ENCODE peak calls at places on chromosomes 16 and 17, in eight cellular contexts. V is hepatocyte, N is esophagus squamous epithelium, J is K562, H is thoracic aorta, M is ascending aorta, D is PC-3, R is OCI-LY7. E is an unnamed sample.
A peak's percentile ranks its signal among the peaks of the same experiment; 100 is the strongest.

GRCh38 chr17:58239987-58240386 is 1.6 kb downstream of the LPO start:
- DNase-seq in V (no peak), N (no peak), J (no peak), H (no peak), M (no peak), D (no peak), R (no peak), E (no peak)

GRCh38 chr16:89491238-89491869 is 993 bp upstream of the ANKRD11 start:
- DNase-seq in V (no peak), N (no peak), J (no peak), H (no peak), M (no peak), D (peak; percentile 3), R (peak; percentile 62), E (no peak)

GRCh38 chr16:48914070-48914469 is 304.1 kb upstream of the N4BP1 start:
- DNase-seq in V (no peak), N (no peak), J (no peak), H (no peak), M (no peak), D (no peak), R (no peak), E (no peak)

GRCh38 chr17:45396496-45397205 is 36.0 kb downstream of the ARHGAP27 start:
- DNase-seq in V (no peak), N (no peak), J (no peak), H (no peak), M (no peak), D (no peak), R (no peak), E (no peak)

GRCh38 chr17:51764387-51764971 is 394.0 kb downstream of the CA10 start:
- DNase-seq in V (peak; percentile 82), N (no peak), J (peak; percentile 54), H (no peak), M (no peak), D (peak; percentile 84), R (peak; percentile 56), E (no peak)

GRCh38 chr16:85301171-85301690 is 189.0 kb upstream of the CIBAR2 start:
- DNase-seq in V (no peak), N (no peak), J (no peak), H (no peak), M (no peak), D (no peak), R (no peak), E (no peak)

GRCh38 chr17:81387235-81388060 is 7.8 kb upstream of the BAHCC1 start:
- DNase-seq in V (peak; percentile 80), N (no peak), J (no peak), H (no peak), M (no peak), D (peak; percentile 64), R (no peak), E (no peak)

GRCh38 chr16:57761301-57761700 is 25.7 kb downstream of the KATNB1 start:
- DNase-seq in V (no peak), N (no peak), J (no peak), H (no peak), M (no peak), D (no peak), R (no peak), E (no peak)

GRCh38 chr17:73342057-73342522 is 30.3 kb upstream of the CDC42EP4 start:
- DNase-seq in V (peak; percentile 79), N (no peak), J (no peak), H (peak; percentile 21), M (peak; percentile 55), D (peak; percentile 48), R (no peak), E (no peak)

GRCh38 chr16:66568355-66568754 is 2.1 kb downstream of the CMTM1 start:
- DNase-seq in V (no peak), N (no peak), J (no peak), H (no peak), M (no peak), D (no peak), R (no peak), E (no peak)

GRCh38 chr17:5584383-5584951 is at the start of gene NLRP1:
- DNase-seq in V (peak; percentile 28), N (peak; percentile 71), J (peak; percentile 16), H (peak; percentile 83), M (peak; percentile 88), D (peak; percentile 86), R (peak; percentile 96), E (peak; percentile 96)

GRCh38 chr17:64638552-64639198 is 23.4 kb downstream of the SMURF2 start:
- DNase-seq in V (no peak), N (no peak), J (no peak), H (no peak), M (no peak), D (no peak), R (no peak), E (no peak)

GRCh38 chr16:69520800-69521602 is 44.8 kb upstream of the NFAT5 start:
- DNase-seq in V (no peak), N (no peak), J (no peak), H (no peak), M (no peak), D (no peak), R (no peak), E (no peak)

GRCh38 chr17:16820161-16820877 is 130.3 kb downstream of the CCDC144A start:
- DNase-seq in V (no peak), N (no peak), J (no peak), H (no peak), M (no peak), D (no peak), R (no peak), E (no peak)

GRCh38 chr16:53996961-53997360 is 289.6 kb downstream of the IRX3 start:
- DNase-seq in V (no peak), N (no peak), J (no peak), H (no peak), M (no peak), D (no peak), R (no peak), E (no peak)

GRCh38 chr16:53992057-53992378 is 288.1 kb downstream of the FTO start:
- DNase-seq in V (no peak), N (no peak), J (no peak), H (no peak), M (no peak), D (no peak), R (no peak), E (no peak)

GRCh38 chr16:53998024-53998810 is 288.4 kb downstream of the IRX3 start:
- DNase-seq in V (no peak), N (no peak), J (no peak), H (no peak), M (no peak), D (no peak), R (no peak), E (no peak)

GRCh38 chr16:53999123-53999522 is 287.5 kb downstream of the IRX3 start:
- DNase-seq in V (no peak), N (no peak), J (no peak), H (no peak), M (no peak), D (no peak), R (no peak), E (no peak)

DNA sequence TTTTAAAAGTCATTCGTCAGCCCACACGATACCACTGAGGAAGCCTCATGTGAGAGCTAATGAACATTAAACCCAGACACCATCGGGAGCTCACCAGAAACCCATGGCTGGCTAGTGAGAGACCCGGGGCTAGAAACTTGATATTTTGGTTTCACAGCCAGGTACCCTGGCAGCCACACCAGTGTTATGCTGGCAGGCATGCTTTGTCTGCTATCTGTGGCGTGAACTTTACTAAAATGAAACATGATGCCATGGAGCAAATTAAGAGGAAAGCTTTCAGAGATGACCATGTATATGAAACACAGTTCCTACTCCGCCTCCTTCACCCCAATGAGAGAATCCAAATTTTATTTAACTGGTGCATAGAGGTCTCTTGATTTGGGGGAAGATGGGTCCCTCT is 291.2 kb downstream of the IRX3 start:
- DNase-seq in V (no peak), N (no peak), J (no peak), H (no peak), M (no peak), D (no peak), R (no peak), E (no peak)
- H3K4me1 ChIP-seq in V (peaks cover 22% of the 10 kb centered on the region), N (peaks cover 65% of the 10 kb centered on the region), J (no peaks in the 10 kb centered on the region), H (no peaks in the 10 kb centered on the region), M (peaks cover 4% of the 10 kb centered on the region), D (no peaks in the 10 kb centered on the region), R (no peaks in the 10 kb centered on the region), E (peaks cover 18% of the 10 kb centered on the region)

GRCh38 chr17:57006040-57006439 is 28.1 kb downstream of the SCPEP1 start:
- DNase-seq in V (no peak), N (no peak), J (no peak), H (no peak), M (no peak), D (peak; percentile 23), R (peak; percentile 23), E (no peak)

GRCh38 chr17:57001541-57001940 is 23.6 kb downstream of the SCPEP1 start:
- DNase-seq in V (no peak), N (no peak), J (no peak), H (no peak), M (no peak), D (no peak), R (peak; percentile 21), E (no peak)

GRCh38 chr17:57008958-57009357 is 31.0 kb downstream of the SCPEP1 start:
- DNase-seq in V (no peak), N (no peak), J (no peak), H (no peak), M (no peak), D (no peak), R (no peak), E (no peak)

GRCh38 chr17:57002904-57003303 is 25.0 kb downstream of the SCPEP1 start:
- DNase-seq in V (no peak), N (no peak), J (no peak), H (no peak), M (no peak), D (no peak), R (no peak), E (no peak)

GRCh38 chr17:57004944-57005579 is 27.1 kb downstream of the SCPEP1 start:
- DNase-seq in V (no peak), N (no peak), J (peak; percentile 34), H (no peak), M (no peak), D (peak; percentile 51), R (peak; percentile 94), E (no peak)
- TF ChIP-seq CTCF in V (peak; percentile 17), N (peak; percentile 36), J (peak; percentile 53), H (peak; percentile 54), M (peak; percentile 59), D (peak; percentile 75), R (peak; percentile 66), E (peak; percentile 45)

GRCh38 chr17:2398188-2398587 is 2.7 kb downstream of the MNT start:
- DNase-seq in V (no peak), N (no peak), J (no peak), H (no peak), M (no peak), D (no peak), R (no peak), E (no peak)
- H3K4me1 ChIP-seq in V (peaks cover 51% of the 10 kb centered on the region), N (peaks cover 67% of the 10 kb centered on the region), J (peaks cover 87% of the 10 kb centered on the region), H (peaks cover 50% of the 10 kb centered on the region), M (peaks cover 40% of the 10 kb centered on the region), D (peaks cover 47% of the 10 kb centered on the region), R (peaks cover 46% of the 10 kb centered on the region), E (peaks cover 71% of the 10 kb centered on the region)

DNA sequence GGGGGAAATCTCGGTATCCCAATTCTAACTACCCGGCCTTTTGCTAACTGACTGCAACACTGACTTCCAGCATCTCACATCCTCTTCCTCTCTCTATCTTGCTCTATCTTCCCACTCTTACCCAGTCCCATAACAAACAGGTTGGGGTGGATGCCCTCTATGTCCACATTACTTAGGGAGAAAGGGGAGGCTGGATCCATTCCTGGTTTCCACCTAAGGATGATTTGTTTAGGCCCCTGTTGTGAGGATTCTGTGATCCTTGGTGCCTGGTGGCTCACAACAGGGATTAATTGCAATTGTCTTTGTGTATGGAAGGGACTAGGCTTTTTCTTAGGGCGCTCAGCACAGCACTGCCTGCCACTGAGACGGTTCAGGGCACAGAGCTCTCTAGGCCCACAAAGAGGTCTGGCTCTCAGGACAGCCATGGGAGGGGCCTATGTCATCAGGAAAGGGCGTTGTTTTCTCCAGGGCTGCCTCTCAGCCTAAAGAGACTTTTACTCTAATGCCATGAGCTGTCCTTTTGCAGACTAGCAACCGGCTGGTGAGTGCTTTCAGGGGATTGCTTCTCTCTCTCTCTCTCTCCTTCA is 612.1 kb upstream of the SALL1 start:
- DNase-seq in V (peak; percentile 23), N (no peak), J (no peak), H (no peak), M (no peak), D (no peak), R (no peak), E (peak; percentile 81)
- TF ChIP-seq CTCF in V (no peak), N (no peak), J (no peak), H (no peak), M (no peak), D (no peak), R (no peak), E (no peak)